ENCODE peak calls at places on chromosomes 12 and 14, in five cellular contexts. W is mammary epithelial cell, U is MM.1S, Q is K562, Y is stomach. M is an unnamed sample. For H3K4me1, the result is how much of the 10 kb centered on the place peaks cover.

GRCh38 chr12:128661216-128661550 is 162.6 kb downstream of the SLC15A4 start:
- DNase-seq in W (no peak), Q (no peak), Y (no peak), U (no peak), M (no peak)

GRCh38 chr14:91299483-91300115 is 55.1 kb upstream of the GPR68 start:
- DNase-seq in W (peak), U (no peak), Q (no peak), Y (no peak), M (no peak)

GRCh38 chr14:94081386-94081820 is 293 bp downstream of the IFI27L1 start:
- DNase-seq in W (no peak), Y (no peak), U (peak), Q (no peak), M (no peak)

GRCh38 chr12:124428136-124428791 is 133.4 kb downstream of the RFLNA start:
- DNase-seq in Q (no peak), U (no peak), W (no peak), Y (no peak), M (no peak)

GRCh38 chr14:87508333-87508732 is 484.6 kb downstream of the GALC start:
- DNase-seq in U (no peak), W (peak), Q (no peak), Y (no peak), M (no peak)

GRCh38 chr12:113468365-113469223 is 3.1 kb downstream of the LHX5 start:
- DNase-seq in U (no peak), Q (peak), W (no peak), Y (no peak), M (no peak)

GRCh38 chr12:67469666-67470065 is 178.9 kb upstream of the DYRK2 start:
- DNase-seq in Q (no peak), W (no peak), U (no peak), Y (no peak), M (no peak)

GRCh38 chr14:63647696-63648410 is 6.2 kb upstream of the WDR89 start:
- DNase-seq in W (no peak), Q (no peak), U (no peak), Y (no peak), M (no peak)

GRCh38 chr12:102876883-102877282 is 40.2 kb downstream of the PAH start:
- DNase-seq in Y (no peak), Q (no peak), W (no peak), U (no peak), M (no peak)

GRCh38 chr14:91254456-91254855 is 10.0 kb upstream of the GPR68 start:
- DNase-seq in Q (no peak), Y (no peak), W (no peak), U (no peak), M (peak)

GRCh38 chr12:69732088-69732487 is 6.6 kb upstream of the RAB3IP start:
- DNase-seq in W (peak), U (no peak), Q (no peak), Y (no peak), M (no peak)

GRCh38 chr12:1518763-1519516 is 75.4 kb downstream of the FBXL14 start:
- DNase-seq in Y (no peak), U (no peak), W (peak), Q (peak), M (no peak)

GRCh38 chr14:41498959-41499358 is 107.7 kb upstream of the LRFN5 start:
- DNase-seq in U (no peak), Q (no peak), W (peak), Y (no peak), M (no peak)

GRCh38 chr12:51904951-51905471 is 2.3 kb upstream of the ACVRL1 start:
- DNase-seq in W (peak), Q (peak), U (no peak), Y (no peak), M (no peak)

GRCh38 chr12:91590991-91591987 is 408.7 kb upstream of the DCN start:
- DNase-seq in U (no peak), W (no peak), Q (no peak), Y (no peak), M (no peak)

GRCh38 chr14:63904724-63905123 is 51.9 kb downstream of the SYNE2 start:
- DNase-seq in U (no peak), Y (no peak), Q (no peak), W (no peak), M (no peak)

GRCh38 chr14:61555056-61555838 is 140.1 kb upstream of the HIF1A start:
- DNase-seq in U (no peak), W (peak), Y (no peak), Q (no peak), M (no peak)

GRCh38 chr14:53772936-53773335 is 183.7 kb downstream of the BMP4 start:
- DNase-seq in Q (no peak), W (no peak), Y (no peak), U (no peak), M (no peak)

GRCh38 chr14:72815459-72815858 is 78.4 kb downstream of the DPF3 start:
- DNase-seq in U (no peak), Y (no peak), Q (no peak), W (no peak), M (no peak)

GRCh38 chr12:88639361-88639760 is 59.1 kb upstream of the KITLG start:
- DNase-seq in Y (no peak), Q (no peak), U (no peak), W (no peak), M (no peak)

GRCh38 chr12:69621551-69621950 is 10.8 kb upstream of the LRRC10 start:
- DNase-seq in U (no peak), Y (no peak), Q (no peak), W (no peak), M (no peak)

GRCh38 chr14:39434401-39434800 is 2.2 kb upstream of the FBXO33 start:
- DNase-seq in Y (no peak), U (no peak), Q (no peak), W (peak), M (peak)

GRCh38 chr12:32181498-32182175 is 75.0 kb downstream of the BICD1 start:
- DNase-seq in U (no peak), Y (no peak), W (no peak), Q (no peak), M (no peak)

GRCh38 chr14:20623798-20624197 is 17.7 kb downstream of the OR6S1 start:
- DNase-seq in Y (no peak), W (no peak), Q (no peak), U (no peak), M (no peak)

GRCh38 chr14:20620798-20621478 is 20.6 kb downstream of the OR6S1 start:
- DNase-seq in W (no peak), Y (no peak), U (no peak), Q (no peak), M (no peak)

GRCh38 chr14:20626274-20626673 is 15.2 kb downstream of the OR6S1 start:
- DNase-seq in W (no peak), Y (no peak), U (no peak), Q (no peak), M (peak)

GRCh38 chr14:20624495-20625070 is 16.9 kb downstream of the OR6S1 start:
- DNase-seq in Q (peak), Y (peak), U (no peak), W (peak), M (peak)

GRCh38 chr14:20622816-20623291 is 18.6 kb downstream of the OR6S1 start:
- DNase-seq in U (no peak), Q (no peak), W (no peak), Y (no peak), M (no peak)
- H3K4me3 ChIP-seq in U (no peak), Q (no peak), W (no peak), Y (no peak), M (no peak)

GRCh38 chr14:60164717-60165546 is at the start of gene DHRS7:
- DNase-seq in U (peak), Y (peak), W (peak), Q (peak), M (peak)
- H3K4me1 ChIP-seq in U (under half), Y (half or more), W (under half), Q (under half), M (half or more)

DNA sequence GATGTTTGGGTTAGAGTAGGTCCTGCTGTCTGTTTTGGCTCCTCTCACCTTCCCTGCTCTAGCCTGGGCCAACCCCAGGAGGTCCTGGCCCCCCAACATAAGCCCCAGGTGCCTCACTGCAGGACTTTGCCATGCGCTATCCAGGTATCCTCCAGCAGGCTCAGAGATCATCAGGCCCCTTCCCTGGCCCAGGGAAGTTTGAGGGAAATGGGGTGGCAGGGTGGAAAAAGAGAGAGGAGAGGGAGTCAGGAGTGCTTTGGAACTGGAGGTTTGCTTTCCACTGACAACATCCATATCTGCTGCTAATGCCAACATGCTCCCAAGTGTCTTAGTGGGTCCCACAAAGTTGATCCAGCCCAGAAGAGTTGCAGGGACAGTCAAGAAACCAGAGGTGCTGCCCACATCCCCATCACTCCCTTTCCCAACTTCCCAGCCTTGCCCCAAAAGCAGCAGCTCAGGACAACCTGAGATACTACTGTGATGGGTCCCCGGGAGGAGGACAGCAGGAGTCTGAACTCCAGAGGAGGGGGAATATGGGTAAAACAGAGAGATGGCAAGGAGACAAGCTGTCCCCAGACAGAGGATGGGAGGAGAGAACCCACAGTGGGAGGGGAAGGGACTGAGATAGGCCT is 677 bp downstream of the TNS2 start:
- DNase-seq in Q (no peak), W (no peak), Y (peak), U (no peak), M (no peak)
- H3K27ac ChIP-seq in Q (no peak), W (peak), Y (peak), U (no peak), M (no peak)

DNA sequence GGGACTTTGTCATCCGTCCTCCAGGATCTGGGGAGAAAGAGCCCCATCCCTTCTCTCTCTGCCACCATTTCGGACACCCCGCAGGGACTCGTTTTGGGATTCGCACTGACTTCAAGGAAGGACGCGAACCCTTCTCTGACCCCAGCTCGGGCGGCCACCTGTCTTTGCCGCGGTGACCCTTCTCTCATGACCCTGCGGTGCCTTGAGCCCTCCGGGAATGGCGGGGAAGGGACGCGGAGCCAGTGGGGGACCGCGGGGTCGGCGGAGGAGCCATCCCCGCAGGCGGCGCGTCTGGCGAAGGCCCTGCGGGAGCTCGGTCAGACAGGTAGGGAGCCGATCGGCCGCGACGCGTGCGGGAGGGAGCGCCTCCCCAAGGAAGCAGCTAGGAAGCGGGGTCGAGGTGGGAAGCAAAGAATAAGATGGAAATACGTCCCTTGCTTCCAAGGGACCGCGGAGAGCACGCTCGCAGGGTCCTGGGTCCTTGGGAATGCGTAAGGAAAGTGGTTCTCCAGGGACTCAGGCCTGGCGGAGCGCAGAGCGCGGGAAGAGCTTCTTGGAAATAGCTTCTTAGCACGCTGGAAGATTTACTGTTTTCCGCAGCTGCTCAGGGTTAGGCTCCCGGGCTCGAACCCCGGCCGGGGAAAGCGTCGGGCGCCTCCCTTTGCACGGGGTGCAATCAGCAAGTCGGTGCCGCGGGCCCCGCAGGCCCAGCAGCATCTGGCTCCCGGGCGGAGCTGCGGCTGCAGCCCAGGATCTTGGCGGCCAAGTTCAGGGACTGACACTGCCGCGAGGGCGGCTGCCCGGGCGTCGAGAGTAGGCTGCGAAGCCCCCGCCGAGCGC is 457 bp downstream of the SOCS2 start:
- DNase-seq in U (no peak), W (peak), Y (no peak), Q (no peak), M (peak)
- H3K4me3 ChIP-seq in U (peak), W (peak), Y (peak), Q (peak), M (peak)

DNA sequence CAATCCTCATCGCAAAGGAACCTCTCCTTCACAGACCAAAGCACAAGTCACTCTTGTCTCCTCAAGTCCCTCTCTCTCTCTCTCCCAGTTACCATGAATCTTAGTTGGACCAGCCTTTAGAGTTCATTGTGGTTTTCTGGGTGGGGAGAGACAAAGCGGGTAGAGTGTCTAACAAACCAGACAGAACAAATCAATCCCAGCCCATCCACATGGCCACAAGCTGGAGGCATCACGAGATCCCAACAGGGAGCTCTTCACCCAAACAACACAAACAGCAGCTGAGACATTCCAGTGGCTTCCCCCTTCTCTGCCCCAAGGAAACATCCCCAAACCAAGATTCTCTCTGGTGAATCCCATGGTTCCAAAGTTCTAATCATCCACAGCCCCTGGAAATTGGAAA is 22.4 kb downstream of the ACTN1 start:
- DNase-seq in Q (no peak), Y (no peak), W (no peak), U (no peak), M (no peak)
- H3K4me1 ChIP-seq in Q (under half), Y (half or more), W (half or more), U (under half), M (under half)

M was measured in CD4-positive, alpha-beta memory T cell.